ENCODE peak calls at places on chromosomes 13 and 19, in nine cellular contexts. One of them, this sample, is unnamed.
A peak's percentile ranks its signal among the peaks of the same experiment; 100 is the strongest.

GRCh38 chr19:36136975-36137686 is 2.7 kb upstream of the CAPNS1 start:
- DNase-seq in stimulated activated CD8-positive, alpha-beta memory T cell treated with anti-CD3 and anti-CD28 coated beads, Interleukin-12 subunit alpha, Interleukin-12 subunit beta, amount 100 ng/mL, for 4 hours: no peak
- DNase-seq in DMS153: peak; percentile 58
- DNase-seq in NCI-H1092: peak; percentile 22
- DNase-seq in KG1: no peak
- DNase-seq in head of caudate nucleus: no peak
- DNase-seq in sciatic nerve: peak; percentile 66
- DNase-seq in islet precursor cell: peak; percentile 71
- DNase-seq in AG04450: no peak
- DNase-seq in this sample: no peak

GRCh38 chr19:18840288-18841260 is 8.8 kb downstream of the UPF1 start:
- DNase-seq in stimulated activated CD8-positive, alpha-beta memory T cell treated with anti-CD3 and anti-CD28 coated beads, Interleukin-12 subunit alpha, Interleukin-12 subunit beta, amount 100 ng/mL, for 4 hours: no peak
- DNase-seq in DMS153: no peak
- DNase-seq in NCI-H1092: no peak
- DNase-seq in KG1: no peak
- DNase-seq in head of caudate nucleus: no peak
- DNase-seq in sciatic nerve: no peak
- DNase-seq in islet precursor cell: no peak
- DNase-seq in AG04450: no peak
- DNase-seq in this sample: no peak

GRCh38 chr13:51793570-51794273 is 10.2 kb downstream of the DHRS12 start:
- DNase-seq in stimulated activated CD8-positive, alpha-beta memory T cell treated with anti-CD3 and anti-CD28 coated beads, Interleukin-12 subunit alpha, Interleukin-12 subunit beta, amount 100 ng/mL, for 4 hours: no peak
- DNase-seq in DMS153: no peak
- DNase-seq in NCI-H1092: no peak
- DNase-seq in KG1: peak; percentile 86
- DNase-seq in head of caudate nucleus: peak; percentile 56
- DNase-seq in sciatic nerve: no peak
- DNase-seq in islet precursor cell: peak; percentile 90
- DNase-seq in AG04450: peak; percentile 39
- DNase-seq in this sample: no peak

GRCh38 chr19:5903054-5903501 is 512 bp downstream of the NDUFA11 start:
- DNase-seq in stimulated activated CD8-positive, alpha-beta memory T cell treated with anti-CD3 and anti-CD28 coated beads, Interleukin-12 subunit alpha, Interleukin-12 subunit beta, amount 100 ng/mL, for 4 hours: no peak
- DNase-seq in DMS153: no peak
- DNase-seq in NCI-H1092: no peak
- DNase-seq in KG1: peak; percentile 18
- DNase-seq in head of caudate nucleus: no peak
- DNase-seq in sciatic nerve: no peak
- DNase-seq in islet precursor cell: no peak
- DNase-seq in AG04450: no peak
- DNase-seq in this sample: no peak

GRCh38 chr13:49895826-49896225 is 40.3 kb downstream of the SPRYD7 start:
- DNase-seq in stimulated activated CD8-positive, alpha-beta memory T cell treated with anti-CD3 and anti-CD28 coated beads, Interleukin-12 subunit alpha, Interleukin-12 subunit beta, amount 100 ng/mL, for 4 hours: no peak
- DNase-seq in DMS153: no peak
- DNase-seq in NCI-H1092: no peak
- DNase-seq in KG1: no peak
- DNase-seq in head of caudate nucleus: no peak
- DNase-seq in sciatic nerve: no peak
- DNase-seq in islet precursor cell: no peak
- DNase-seq in AG04450: no peak
- DNase-seq in this sample: no peak

GRCh38 chr13:101453784-101454201 is 1.3 kb downstream of the ITGBL1 start:
- DNase-seq in stimulated activated CD8-positive, alpha-beta memory T cell treated with anti-CD3 and anti-CD28 coated beads, Interleukin-12 subunit alpha, Interleukin-12 subunit beta, amount 100 ng/mL, for 4 hours: no peak
- DNase-seq in DMS153: no peak
- DNase-seq in NCI-H1092: no peak
- DNase-seq in KG1: no peak
- DNase-seq in head of caudate nucleus: peak; percentile 44
- DNase-seq in sciatic nerve: no peak
- DNase-seq in islet precursor cell: peak; percentile 51
- DNase-seq in AG04450: no peak
- DNase-seq in this sample: no peak

GRCh38 chr13:73335938-73336337 is 277.1 kb downstream of the KLF5 start:
- DNase-seq in stimulated activated CD8-positive, alpha-beta memory T cell treated with anti-CD3 and anti-CD28 coated beads, Interleukin-12 subunit alpha, Interleukin-12 subunit beta, amount 100 ng/mL, for 4 hours: no peak
- DNase-seq in DMS153: no peak
- DNase-seq in NCI-H1092: no peak
- DNase-seq in KG1: no peak
- DNase-seq in head of caudate nucleus: no peak
- DNase-seq in sciatic nerve: no peak
- DNase-seq in islet precursor cell: no peak
- DNase-seq in AG04450: no peak
- DNase-seq in this sample: no peak

GRCh38 chr19:42028304-42029216 is 34.5 kb upstream of the ATP1A3 start:
- DNase-seq in stimulated activated CD8-positive, alpha-beta memory T cell treated with anti-CD3 and anti-CD28 coated beads, Interleukin-12 subunit alpha, Interleukin-12 subunit beta, amount 100 ng/mL, for 4 hours: no peak
- DNase-seq in DMS153: no peak
- DNase-seq in NCI-H1092: no peak
- DNase-seq in KG1: no peak
- DNase-seq in head of caudate nucleus: peak; percentile 60
- DNase-seq in sciatic nerve: no peak
- DNase-seq in islet precursor cell: peak; percentile 71
- DNase-seq in AG04450: no peak
- DNase-seq in this sample: peak; percentile 76

GRCh38 chr13:27794921-27795717 is 2.8 kb downstream of the GSX1 start:
- DNase-seq in stimulated activated CD8-positive, alpha-beta memory T cell treated with anti-CD3 and anti-CD28 coated beads, Interleukin-12 subunit alpha, Interleukin-12 subunit beta, amount 100 ng/mL, for 4 hours: no peak
- DNase-seq in DMS153: no peak
- DNase-seq in NCI-H1092: no peak
- DNase-seq in KG1: no peak
- DNase-seq in head of caudate nucleus: no peak
- DNase-seq in sciatic nerve: no peak
- DNase-seq in islet precursor cell: no peak
- DNase-seq in AG04450: no peak
- DNase-seq in this sample: no peak

GRCh38 chr19:45121827-45122345 is 28.9 kb downstream of the PPP1R37 start:
- DNase-seq in stimulated activated CD8-positive, alpha-beta memory T cell treated with anti-CD3 and anti-CD28 coated beads, Interleukin-12 subunit alpha, Interleukin-12 subunit beta, amount 100 ng/mL, for 4 hours: no peak
- DNase-seq in DMS153: no peak
- DNase-seq in NCI-H1092: no peak
- DNase-seq in KG1: no peak
- DNase-seq in head of caudate nucleus: no peak
- DNase-seq in sciatic nerve: no peak
- DNase-seq in islet precursor cell: no peak
- DNase-seq in AG04450: no peak
- DNase-seq in this sample: no peak

GRCh38 chr19:47520343-47520806 is 5.5 kb upstream of the NAPA start:
- DNase-seq in stimulated activated CD8-positive, alpha-beta memory T cell treated with anti-CD3 and anti-CD28 coated beads, Interleukin-12 subunit alpha, Interleukin-12 subunit beta, amount 100 ng/mL, for 4 hours: no peak
- DNase-seq in DMS153: no peak
- DNase-seq in NCI-H1092: no peak
- DNase-seq in KG1: no peak
- DNase-seq in head of caudate nucleus: no peak
- DNase-seq in sciatic nerve: no peak
- DNase-seq in islet precursor cell: peak; percentile 57
- DNase-seq in AG04450: no peak
- DNase-seq in this sample: no peak

GRCh38 chr19:29079331-29079730 is 133.6 kb downstream of the UQCRFS1 start:
- DNase-seq in stimulated activated CD8-positive, alpha-beta memory T cell treated with anti-CD3 and anti-CD28 coated beads, Interleukin-12 subunit alpha, Interleukin-12 subunit beta, amount 100 ng/mL, for 4 hours: no peak
- DNase-seq in DMS153: no peak
- DNase-seq in NCI-H1092: no peak
- DNase-seq in KG1: no peak
- DNase-seq in head of caudate nucleus: no peak
- DNase-seq in sciatic nerve: no peak
- DNase-seq in islet precursor cell: peak; percentile 69
- DNase-seq in AG04450: no peak
- DNase-seq in this sample: no peak